ENCODE peak calls at places on chromosomes 5 and 9, in four cellular contexts. J is transverse colon, W is sigmoid colon, L is uterus. N is an unnamed sample.

GRCh38 chr9:15357050-15357653 is 50.1 kb upstream of the TTC39B start:
- DNase-seq in W (no peak), L (no peak), J (peak), N (no peak)

GRCh38 chr5:136018814-136019777 is 9.7 kb upstream of the TGFBI start:
- DNase-seq in W (peak), L (peak), J (peak), N (peak)

GRCh38 chr9:107142896-107143603 is 140.0 kb upstream of the RAD23B start:
- DNase-seq in W (no peak), J (peak), L (no peak), N (no peak)

GRCh38 chr5:16568875-16569580 is 47.8 kb downstream of the RETREG1 start:
- DNase-seq in J (peak), W (peak), L (no peak), N (peak)

GRCh38 chr9:135083241-135083810 is 4.1 kb upstream of the OLFM1 start:
- DNase-seq in J (no peak), L (no peak), W (peak), N (no peak)

GRCh38 chr5:123559434-123559775 is 47.4 kb downstream of the CSNK1G3 start:
- DNase-seq in W (no peak), J (no peak), L (no peak), N (no peak)

GRCh38 chr5:75566710-75567309 is 44.4 kb upstream of the ANKDD1B start:
- DNase-seq in L (no peak), J (no peak), W (no peak), N (no peak)

GRCh38 chr5:179406031-179406681 is 60.9 kb upstream of the ADAMTS2 start:
- DNase-seq in W (no peak), J (no peak), L (no peak), N (no peak)

GRCh38 chr5:176570044-176570443 is 20.9 kb downstream of the CDHR2 start:
- DNase-seq in J (no peak), L (no peak), W (no peak), N (no peak)

GRCh38 chr5:94849324-94849723 is 230.9 kb downstream of the SLF1 start:
- DNase-seq in W (no peak), J (no peak), L (no peak), N (no peak)

GRCh38 chr9:89880721-89881120 is 275.9 kb downstream of the GADD45G start:
- DNase-seq in W (peak), J (no peak), L (no peak), N (peak)

GRCh38 chr5:169003721-169004481 is 297.0 kb downstream of the SLIT3 start:
- DNase-seq in L (peak), J (no peak), W (no peak), N (no peak)

GRCh38 chr5:103128202-103128601 is 8.1 kb downstream of the PPIP5K2 start:
- DNase-seq in W (no peak), L (no peak), J (no peak), N (no peak)

GRCh38 chr5:71786337-71787060 is 67.4 kb downstream of the CARTPT start:
- DNase-seq in W (no peak), L (no peak), J (no peak), N (no peak)

DNA sequence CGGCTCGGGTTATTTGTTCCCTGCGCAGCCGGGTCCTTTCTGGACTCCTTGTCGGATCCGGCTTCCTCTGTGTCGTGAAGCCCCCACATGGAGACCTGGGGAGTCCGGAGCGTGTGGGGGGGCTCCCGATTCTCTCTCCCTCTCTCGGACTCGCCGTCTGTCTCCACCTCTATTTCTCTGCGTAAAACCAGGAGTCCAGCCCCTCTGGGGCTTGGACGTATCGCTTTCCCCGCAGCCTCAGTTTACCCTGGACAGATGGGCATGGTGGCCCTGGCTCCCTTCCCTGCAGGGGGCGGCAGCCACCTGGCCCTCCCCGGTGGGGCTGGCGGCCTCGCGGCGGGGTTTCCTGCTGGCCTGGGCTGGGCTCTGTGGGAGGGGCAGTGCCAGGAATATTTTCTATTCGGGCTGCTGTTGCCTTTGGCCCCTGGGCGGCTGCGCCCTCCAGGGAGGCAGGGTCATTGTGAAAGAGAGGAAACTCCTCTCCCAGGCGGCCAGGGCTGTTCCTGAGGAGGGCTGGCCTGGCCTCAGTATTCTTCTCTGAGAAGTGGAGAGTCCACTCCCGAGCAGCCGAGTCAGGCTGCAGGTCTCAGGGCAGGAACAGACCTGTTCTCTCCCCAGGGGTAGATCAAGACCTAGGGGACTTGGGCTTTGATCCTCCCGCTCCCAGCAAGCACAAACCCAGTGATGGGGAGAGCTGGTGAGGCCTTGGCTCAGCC is 665 bp downstream of the ASS1 start:
- DNase-seq in W (peak), J (peak), L (peak), N (no peak)
- TF ChIP-seq POLR2A in W (no peak), J (no peak), L (no peak), N (no peak)

GRCh38 chr5:57432876-57433275 is 49.7 kb downstream of the ACTBL2 start:
- DNase-seq in J (no peak), L (no peak), W (no peak), N (no peak)
- TF ChIP-seq CTCF in J (no peak), L (no peak), W (no peak), N (no peak)

GRCh38 chr5:96235008-96235910 is 197.8 kb downstream of the PCSK1 start:
- DNase-seq in W (no peak), L (no peak), J (no peak), N (no peak)
- H3K4me3 ChIP-seq in W (no peak), L (no peak), J (no peak), N (no peak)

GRCh38 chr9:92325991-92326500 is 293 bp downstream of the CENPP start:
- DNase-seq in L (no peak), J (no peak), W (no peak), N (no peak)
- TF ChIP-seq POLR2A in L (no peak), J (no peak), W (no peak), N (no peak)

DNA sequence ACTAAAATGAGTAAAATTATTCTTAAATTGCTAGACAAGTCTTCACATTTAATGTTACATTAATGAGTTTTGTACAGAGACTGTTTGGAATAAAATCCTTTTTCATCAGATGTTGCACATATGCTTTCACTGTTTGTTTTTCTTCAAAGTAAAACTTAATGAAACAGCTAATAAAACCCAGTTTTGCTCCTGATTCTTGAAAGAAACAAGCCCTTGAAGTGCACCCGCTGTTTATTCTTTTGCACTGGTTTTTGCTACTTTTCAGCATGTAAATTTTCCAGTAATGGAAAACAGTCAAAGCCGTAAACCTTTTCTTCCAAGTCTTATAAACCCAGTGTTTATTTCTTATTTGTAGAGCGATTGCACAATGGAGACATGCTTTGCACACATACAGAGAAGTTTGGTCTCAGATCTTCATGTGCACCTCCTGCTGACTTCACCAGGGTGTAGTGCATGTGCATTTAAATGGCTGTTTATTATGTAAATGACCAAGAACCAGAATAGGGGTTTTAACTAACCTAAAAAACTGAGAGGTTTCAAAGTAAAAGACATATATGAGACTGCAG is 51.8 kb downstream of the ATG10 start:
- DNase-seq in J (no peak), L (no peak), W (no peak), N (no peak)
- TF ChIP-seq CTCF in J (no peak), L (no peak), W (no peak), N (no peak)

GRCh38 chr5:111942214-111942613 is 185.2 kb upstream of the NREP start:
- DNase-seq in L (no peak), J (no peak), W (no peak), N (no peak)
- H3K4me3 ChIP-seq in L (no peak), J (no peak), W (no peak), N (no peak)